ENCODE peak calls at places on chromosome 4, in five cellular contexts. One of them, this sample, is unnamed.

GRCh38 chr4:3756343-3757059 is 9.7 kb upstream of the ADRA2C start:
- DNase-seq in activated gamma-delta T cell treated with Interleukin-2 at 50 U/mL for 16 hours: no peak
- DNase-seq in small intestine: no peak
- DNase-seq in astrocyte of the hippocampus: no peak
- DNase-seq in left cardiac atrium: no peak
- DNase-seq in this sample: no peak

GRCh38 chr4:145618210-145618911 is 824 bp upstream of the MMAA start:
- DNase-seq in small intestine: peak; percentile 17
- DNase-seq in activated gamma-delta T cell treated with Interleukin-2 at 50 U/mL for 16 hours: no peak
- DNase-seq in left cardiac atrium: peak; percentile 23
- DNase-seq in astrocyte of the hippocampus: no peak
- DNase-seq in this sample: no peak

GRCh38 chr4:3307891-3308575 is 15.2 kb downstream of the RGS12 start:
- DNase-seq in activated gamma-delta T cell treated with Interleukin-2 at 50 U/mL for 16 hours: no peak
- DNase-seq in astrocyte of the hippocampus: no peak
- DNase-seq in small intestine: no peak
- DNase-seq in left cardiac atrium: no peak
- DNase-seq in this sample: no peak

GRCh38 chr4:101774807-101775206 is 15.7 kb upstream of the BANK1 start:
- DNase-seq in small intestine: peak; percentile 83
- DNase-seq in activated gamma-delta T cell treated with Interleukin-2 at 50 U/mL for 16 hours: no peak
- DNase-seq in astrocyte of the hippocampus: no peak
- DNase-seq in left cardiac atrium: no peak
- DNase-seq in this sample: no peak

GRCh38 chr4:74370912-74371311 is 6.0 kb downstream of the EREG start:
- DNase-seq in small intestine: peak; percentile 69
- DNase-seq in astrocyte of the hippocampus: peak; percentile 68
- DNase-seq in activated gamma-delta T cell treated with Interleukin-2 at 50 U/mL for 16 hours: no peak
- DNase-seq in left cardiac atrium: no peak
- DNase-seq in this sample: no peak

GRCh38 chr4:6198278-6198677 is 2.1 kb downstream of the JAKMIP1 start:
- DNase-seq in astrocyte of the hippocampus: no peak
- DNase-seq in activated gamma-delta T cell treated with Interleukin-2 at 50 U/mL for 16 hours: peak; percentile 58
- DNase-seq in left cardiac atrium: no peak
- DNase-seq in small intestine: no peak
- DNase-seq in this sample: peak; percentile 74

GRCh38 chr4:173371292-173372192 is 788 bp downstream of the SAP30 start:
- DNase-seq in astrocyte of the hippocampus: peak; percentile 86
- DNase-seq in activated gamma-delta T cell treated with Interleukin-2 at 50 U/mL for 16 hours: peak; percentile 29
- DNase-seq in small intestine: peak; percentile 73
- DNase-seq in left cardiac atrium: peak; percentile 83
- DNase-seq in this sample: peak; percentile 46

GRCh38 chr4:112560084-112560483 is 44.1 kb upstream of the NEUROG2 start:
- DNase-seq in astrocyte of the hippocampus: no peak
- DNase-seq in activated gamma-delta T cell treated with Interleukin-2 at 50 U/mL for 16 hours: no peak
- DNase-seq in small intestine: no peak
- DNase-seq in left cardiac atrium: no peak
- DNase-seq in this sample: no peak

GRCh38 chr4:177391953-177392352 is 50.3 kb downstream of the AGA start:
- DNase-seq in activated gamma-delta T cell treated with Interleukin-2 at 50 U/mL for 16 hours: no peak
- DNase-seq in small intestine: no peak
- DNase-seq in left cardiac atrium: no peak
- DNase-seq in astrocyte of the hippocampus: no peak
- DNase-seq in this sample: no peak

GRCh38 chr4:177229331-177229730 is 80.3 kb upstream of the NEIL3 start:
- DNase-seq in small intestine: peak; percentile 3
- DNase-seq in astrocyte of the hippocampus: peak; percentile 24
- DNase-seq in left cardiac atrium: no peak
- DNase-seq in activated gamma-delta T cell treated with Interleukin-2 at 50 U/mL for 16 hours: no peak
- DNase-seq in this sample: no peak

GRCh38 chr4:163991268-163991667 is 496.8 kb downstream of the TMA16 start:
- DNase-seq in activated gamma-delta T cell treated with Interleukin-2 at 50 U/mL for 16 hours: no peak
- DNase-seq in left cardiac atrium: no peak
- DNase-seq in small intestine: no peak
- DNase-seq in astrocyte of the hippocampus: peak; percentile 44
- DNase-seq in this sample: no peak

GRCh38 chr4:1023241-1023640 is 11.8 kb downstream of the FGFRL1 start:
- DNase-seq in small intestine: no peak
- DNase-seq in activated gamma-delta T cell treated with Interleukin-2 at 50 U/mL for 16 hours: no peak
- DNase-seq in left cardiac atrium: no peak
- DNase-seq in astrocyte of the hippocampus: no peak
- DNase-seq in this sample: no peak